ENCODE peak calls at places on chromosome 13, in seven cellular contexts. One of them, this sample, is unnamed.
A peak's percentile ranks its signal among the peaks of the same experiment; 100 is the strongest.

GRCh38 chr13:21164631-21165030 is 11.7 kb downstream of the SKA3 start:
- DNase-seq in DMS153: no peak
- DNase-seq in BJ: no peak
- DNase-seq in globus pallidus: no peak
- DNase-seq in activated CD4-positive, alpha-beta T cell treated with anti-CD3 and anti-CD28 coated beads for 4 hours: no peak
- DNase-seq in cardiac muscle cell: no peak
- DNase-seq in activated naive CD4-positive, alpha-beta T cell: no peak
- DNase-seq in this sample: no peak

GRCh38 chr13:20776751-20777150 is 3.0 kb upstream of the EEF1AKMT1 start:
- DNase-seq in DMS153: no peak
- DNase-seq in BJ: no peak
- DNase-seq in globus pallidus: no peak
- DNase-seq in activated CD4-positive, alpha-beta T cell treated with anti-CD3 and anti-CD28 coated beads for 4 hours: no peak
- DNase-seq in cardiac muscle cell: no peak
- DNase-seq in activated naive CD4-positive, alpha-beta T cell: no peak
- DNase-seq in this sample: no peak

GRCh38 chr13:34608326-34608725 is 333.7 kb upstream of the NBEA start:
- DNase-seq in DMS153: no peak
- DNase-seq in BJ: no peak
- DNase-seq in globus pallidus: no peak
- DNase-seq in activated CD4-positive, alpha-beta T cell treated with anti-CD3 and anti-CD28 coated beads for 4 hours: no peak
- DNase-seq in cardiac muscle cell: no peak
- DNase-seq in activated naive CD4-positive, alpha-beta T cell: no peak
- DNase-seq in this sample: no peak

GRCh38 chr13:52001120-52001731 is 10.0 kb downstream of the ATP7B start:
- DNase-seq in DMS153: peak; percentile 27
- DNase-seq in BJ: no peak
- DNase-seq in globus pallidus: peak; percentile 33
- DNase-seq in activated CD4-positive, alpha-beta T cell treated with anti-CD3 and anti-CD28 coated beads for 4 hours: no peak
- DNase-seq in cardiac muscle cell: peak; percentile 56
- DNase-seq in activated naive CD4-positive, alpha-beta T cell: no peak
- DNase-seq in this sample: peak; percentile 33

GRCh38 chr13:50485979-50486935 is 357.2 kb downstream of the DLEU7 start:
- DNase-seq in DMS153: no peak
- DNase-seq in BJ: no peak
- DNase-seq in globus pallidus: peak; percentile 33
- DNase-seq in activated CD4-positive, alpha-beta T cell treated with anti-CD3 and anti-CD28 coated beads for 4 hours: no peak
- DNase-seq in cardiac muscle cell: peak; percentile 9
- DNase-seq in activated naive CD4-positive, alpha-beta T cell: no peak
- DNase-seq in this sample: no peak

GRCh38 chr13:49023441-49023840 is 47.7 kb downstream of the FNDC3A start:
- DNase-seq in DMS153: no peak
- DNase-seq in BJ: peak; percentile 47
- DNase-seq in globus pallidus: no peak
- DNase-seq in activated CD4-positive, alpha-beta T cell treated with anti-CD3 and anti-CD28 coated beads for 4 hours: no peak
- DNase-seq in cardiac muscle cell: no peak
- DNase-seq in activated naive CD4-positive, alpha-beta T cell: no peak
- DNase-seq in this sample: no peak

GRCh38 chr13:48769107-48769704 is 115.5 kb downstream of the CYSLTR2 start:
- DNase-seq in DMS153: peak; percentile 69
- DNase-seq in BJ: peak; percentile 53
- DNase-seq in globus pallidus: peak; percentile 85
- DNase-seq in activated CD4-positive, alpha-beta T cell treated with anti-CD3 and anti-CD28 coated beads for 4 hours: peak; percentile 77
- DNase-seq in cardiac muscle cell: peak; percentile 89
- DNase-seq in activated naive CD4-positive, alpha-beta T cell: peak; percentile 65
- DNase-seq in this sample: peak; percentile 83

GRCh38 chr13:41019027-41019487 is at the start of gene ELF1:
- DNase-seq in DMS153: peak; percentile 85
- DNase-seq in BJ: no peak
- DNase-seq in globus pallidus: peak; percentile 54
- DNase-seq in activated CD4-positive, alpha-beta T cell treated with anti-CD3 and anti-CD28 coated beads for 4 hours: peak; percentile 61
- DNase-seq in cardiac muscle cell: no peak
- DNase-seq in activated naive CD4-positive, alpha-beta T cell: peak; percentile 8
- DNase-seq in this sample: peak; percentile 78

GRCh38 chr13:99782669-99783068 is 188.9 kb downstream of the ZIC5 start:
- DNase-seq in DMS153: no peak
- DNase-seq in BJ: no peak
- DNase-seq in globus pallidus: no peak
- DNase-seq in activated CD4-positive, alpha-beta T cell treated with anti-CD3 and anti-CD28 coated beads for 4 hours: no peak
- DNase-seq in cardiac muscle cell: no peak
- DNase-seq in activated naive CD4-positive, alpha-beta T cell: no peak
- DNase-seq in this sample: no peak

GRCh38 chr13:52085416-52085815 is 43.5 kb downstream of the NEK5 start:
- DNase-seq in DMS153: no peak
- DNase-seq in BJ: peak; percentile 4
- DNase-seq in globus pallidus: no peak
- DNase-seq in activated CD4-positive, alpha-beta T cell treated with anti-CD3 and anti-CD28 coated beads for 4 hours: no peak
- DNase-seq in cardiac muscle cell: no peak
- DNase-seq in activated naive CD4-positive, alpha-beta T cell: no peak
- DNase-seq in this sample: no peak

GRCh38 chr13:23552661-23553060 is 17.6 kb upstream of the TNFRSF19 start:
- DNase-seq in DMS153: no peak
- DNase-seq in BJ: no peak
- DNase-seq in globus pallidus: no peak
- DNase-seq in activated CD4-positive, alpha-beta T cell treated with anti-CD3 and anti-CD28 coated beads for 4 hours: no peak
- DNase-seq in cardiac muscle cell: no peak
- DNase-seq in activated naive CD4-positive, alpha-beta T cell: no peak
- DNase-seq in this sample: no peak

GRCh38 chr13:92716749-92717148 is 509.9 kb upstream of the GPC6 start:
- DNase-seq in DMS153: peak; percentile 26
- DNase-seq in BJ: no peak
- DNase-seq in globus pallidus: no peak
- DNase-seq in activated CD4-positive, alpha-beta T cell treated with anti-CD3 and anti-CD28 coated beads for 4 hours: no peak
- DNase-seq in cardiac muscle cell: no peak
- DNase-seq in activated naive CD4-positive, alpha-beta T cell: no peak
- DNase-seq in this sample: no peak

GRCh38 chr13:109939105-109939504 is 152.7 kb upstream of the IRS2 start:
- DNase-seq in DMS153: no peak
- DNase-seq in BJ: no peak
- DNase-seq in globus pallidus: no peak
- DNase-seq in activated CD4-positive, alpha-beta T cell treated with anti-CD3 and anti-CD28 coated beads for 4 hours: no peak
- DNase-seq in cardiac muscle cell: no peak
- DNase-seq in activated naive CD4-positive, alpha-beta T cell: no peak
- DNase-seq in this sample: no peak

GRCh38 chr13:47004022-47004421 is 107.2 kb upstream of the HTR2A start:
- DNase-seq in DMS153: no peak
- DNase-seq in BJ: no peak
- DNase-seq in globus pallidus: no peak
- DNase-seq in activated CD4-positive, alpha-beta T cell treated with anti-CD3 and anti-CD28 coated beads for 4 hours: no peak
- DNase-seq in cardiac muscle cell: peak; percentile 13
- DNase-seq in activated naive CD4-positive, alpha-beta T cell: no peak
- DNase-seq in this sample: no peak

This sample was measured in CD8-positive, alpha-beta memory T cell.